ENCODE peak calls at places on chromosomes 5 and 9, in six cellular contexts. One of them, this sample, is unnamed.

GRCh38 chr5:76867827-76868693 is 18.2 kb downstream of the S100Z start:
- DNase-seq in COLO829: peak; percentile 57
- DNase-seq in stimulated activated CD8-positive, alpha-beta memory T cell treated with anti-CD3 and anti-CD28 coated beads, Interleukin-4, amount 100 ng/mL, for 4 hours: no peak
- DNase-seq in amniotic stem cell: peak; percentile 20
- DNase-seq in NCI-H460: peak; percentile 67
- DNase-seq in globus pallidus: peak; percentile 75
- DNase-seq in this sample: peak; percentile 65

GRCh38 chr5:75412111-75412990 is 75.3 kb downstream of the HMGCR start:
- DNase-seq in amniotic stem cell: peak; percentile 55
- DNase-seq in NCI-H460: no peak
- DNase-seq in globus pallidus: no peak
- DNase-seq in stimulated activated CD8-positive, alpha-beta memory T cell treated with anti-CD3 and anti-CD28 coated beads, Interleukin-4, amount 100 ng/mL, for 4 hours: no peak
- DNase-seq in COLO829: no peak
- DNase-seq in this sample: peak; percentile 1

GRCh38 chr9:38443597-38443996 is 19.3 kb upstream of the IGFBPL1 start:
- DNase-seq in NCI-H460: no peak
- DNase-seq in amniotic stem cell: no peak
- DNase-seq in stimulated activated CD8-positive, alpha-beta memory T cell treated with anti-CD3 and anti-CD28 coated beads, Interleukin-4, amount 100 ng/mL, for 4 hours: no peak
- DNase-seq in globus pallidus: no peak
- DNase-seq in COLO829: no peak
- DNase-seq in this sample: no peak

GRCh38 chr5:150070821-150071220 is 15.5 kb downstream of the CSF1R start:
- DNase-seq in globus pallidus: no peak
- DNase-seq in COLO829: no peak
- DNase-seq in NCI-H460: no peak
- DNase-seq in stimulated activated CD8-positive, alpha-beta memory T cell treated with anti-CD3 and anti-CD28 coated beads, Interleukin-4, amount 100 ng/mL, for 4 hours: no peak
- DNase-seq in amniotic stem cell: no peak
- DNase-seq in this sample: no peak

GRCh38 chr5:163399923-163400322 is 37.5 kb upstream of the CCNG1 start:
- DNase-seq in amniotic stem cell: no peak
- DNase-seq in NCI-H460: no peak
- DNase-seq in COLO829: no peak
- DNase-seq in stimulated activated CD8-positive, alpha-beta memory T cell treated with anti-CD3 and anti-CD28 coated beads, Interleukin-4, amount 100 ng/mL, for 4 hours: no peak
- DNase-seq in globus pallidus: no peak
- DNase-seq in this sample: no peak

GRCh38 chr5:11620172-11620571 is 284.1 kb downstream of the CTNND2 start:
- DNase-seq in stimulated activated CD8-positive, alpha-beta memory T cell treated with anti-CD3 and anti-CD28 coated beads, Interleukin-4, amount 100 ng/mL, for 4 hours: no peak
- DNase-seq in amniotic stem cell: no peak
- DNase-seq in globus pallidus: no peak
- DNase-seq in COLO829: no peak
- DNase-seq in NCI-H460: no peak
- DNase-seq in this sample: no peak

GRCh38 chr5:54243483-54244080 is 66.8 kb downstream of the ARL15 start:
- DNase-seq in COLO829: peak; percentile 4
- DNase-seq in stimulated activated CD8-positive, alpha-beta memory T cell treated with anti-CD3 and anti-CD28 coated beads, Interleukin-4, amount 100 ng/mL, for 4 hours: no peak
- DNase-seq in globus pallidus: peak; percentile 30
- DNase-seq in amniotic stem cell: no peak
- DNase-seq in NCI-H460: peak; percentile 30
- DNase-seq in this sample: peak; percentile 34

GRCh38 chr5:23169660-23170416 is 316.7 kb upstream of the CDH12 start:
- DNase-seq in globus pallidus: no peak
- DNase-seq in COLO829: no peak
- DNase-seq in amniotic stem cell: no peak
- DNase-seq in stimulated activated CD8-positive, alpha-beta memory T cell treated with anti-CD3 and anti-CD28 coated beads, Interleukin-4, amount 100 ng/mL, for 4 hours: no peak
- DNase-seq in NCI-H460: no peak
- DNase-seq in this sample: no peak

GRCh38 chr9:115008536-115008935 is 78.1 kb upstream of the TNFSF8 start:
- DNase-seq in NCI-H460: no peak
- DNase-seq in globus pallidus: no peak
- DNase-seq in stimulated activated CD8-positive, alpha-beta memory T cell treated with anti-CD3 and anti-CD28 coated beads, Interleukin-4, amount 100 ng/mL, for 4 hours: no peak
- DNase-seq in amniotic stem cell: peak; percentile 58
- DNase-seq in COLO829: peak; percentile 36
- DNase-seq in this sample: no peak

GRCh38 chr5:134003957-134004625 is 684 bp downstream of the VDAC1 start:
- DNase-seq in stimulated activated CD8-positive, alpha-beta memory T cell treated with anti-CD3 and anti-CD28 coated beads, Interleukin-4, amount 100 ng/mL, for 4 hours: peak; percentile 15
- DNase-seq in COLO829: no peak
- DNase-seq in amniotic stem cell: no peak
- DNase-seq in NCI-H460: no peak
- DNase-seq in globus pallidus: peak; percentile 58
- DNase-seq in this sample: peak; percentile 56

GRCh38 chr9:134607971-134608370 is 33.6 kb upstream of the COL5A1 start:
- DNase-seq in COLO829: no peak
- DNase-seq in amniotic stem cell: no peak
- DNase-seq in globus pallidus: no peak
- DNase-seq in stimulated activated CD8-positive, alpha-beta memory T cell treated with anti-CD3 and anti-CD28 coated beads, Interleukin-4, amount 100 ng/mL, for 4 hours: no peak
- DNase-seq in NCI-H460: no peak
- DNase-seq in this sample: no peak

GRCh38 chr9:129148463-129149204 is 29.4 kb downstream of the IER5L start:
- DNase-seq in stimulated activated CD8-positive, alpha-beta memory T cell treated with anti-CD3 and anti-CD28 coated beads, Interleukin-4, amount 100 ng/mL, for 4 hours: no peak
- DNase-seq in NCI-H460: no peak
- DNase-seq in COLO829: no peak
- DNase-seq in amniotic stem cell: no peak
- DNase-seq in globus pallidus: no peak
- DNase-seq in this sample: no peak

GRCh38 chr9:124803911-124804310 is 27.0 kb downstream of the OLFML2A start:
- DNase-seq in NCI-H460: no peak
- DNase-seq in COLO829: no peak
- DNase-seq in stimulated activated CD8-positive, alpha-beta memory T cell treated with anti-CD3 and anti-CD28 coated beads, Interleukin-4, amount 100 ng/mL, for 4 hours: no peak
- DNase-seq in amniotic stem cell: no peak
- DNase-seq in globus pallidus: no peak
- DNase-seq in this sample: no peak

GRCh38 chr5:82352146-82352791 is 74.1 kb upstream of the RPS23 start:
- DNase-seq in COLO829: no peak
- DNase-seq in globus pallidus: no peak
- DNase-seq in stimulated activated CD8-positive, alpha-beta memory T cell treated with anti-CD3 and anti-CD28 coated beads, Interleukin-4, amount 100 ng/mL, for 4 hours: no peak
- DNase-seq in NCI-H460: no peak
- DNase-seq in amniotic stem cell: no peak
- DNase-seq in this sample: no peak

GRCh38 chr9:134372621-134373267 is 46.5 kb downstream of the RXRA start:
- DNase-seq in COLO829: no peak
- DNase-seq in NCI-H460: no peak
- DNase-seq in globus pallidus: no peak
- DNase-seq in amniotic stem cell: no peak
- DNase-seq in stimulated activated CD8-positive, alpha-beta memory T cell treated with anti-CD3 and anti-CD28 coated beads, Interleukin-4, amount 100 ng/mL, for 4 hours: no peak
- DNase-seq in this sample: no peak

GRCh38 chr9:1253098-1253979 is 203.2 kb downstream of the DMRT2 start:
- DNase-seq in globus pallidus: no peak
- DNase-seq in NCI-H460: no peak
- DNase-seq in COLO829: no peak
- DNase-seq in amniotic stem cell: no peak
- DNase-seq in stimulated activated CD8-positive, alpha-beta memory T cell treated with anti-CD3 and anti-CD28 coated beads, Interleukin-4, amount 100 ng/mL, for 4 hours: no peak
- DNase-seq in this sample: no peak

GRCh38 chr5:107589520-107590193 is 81.1 kb downstream of the EFNA5 start:
- DNase-seq in stimulated activated CD8-positive, alpha-beta memory T cell treated with anti-CD3 and anti-CD28 coated beads, Interleukin-4, amount 100 ng/mL, for 4 hours: no peak
- DNase-seq in globus pallidus: no peak
- DNase-seq in NCI-H460: no peak
- DNase-seq in COLO829: no peak
- DNase-seq in amniotic stem cell: no peak
- DNase-seq in this sample: no peak

GRCh38 chr9:2800385-2801179 is 43.3 kb downstream of the PUM3 start:
- DNase-seq in globus pallidus: no peak
- DNase-seq in stimulated activated CD8-positive, alpha-beta memory T cell treated with anti-CD3 and anti-CD28 coated beads, Interleukin-4, amount 100 ng/mL, for 4 hours: no peak
- DNase-seq in amniotic stem cell: no peak
- DNase-seq in NCI-H460: no peak
- DNase-seq in COLO829: no peak
- DNase-seq in this sample: no peak

GRCh38 chr9:120755827-120756434 is 37.3 kb downstream of the FBXW2 start:
- DNase-seq in NCI-H460: peak; percentile 64
- DNase-seq in COLO829: peak; percentile 63
- DNase-seq in globus pallidus: peak; percentile 42
- DNase-seq in stimulated activated CD8-positive, alpha-beta memory T cell treated with anti-CD3 and anti-CD28 coated beads, Interleukin-4, amount 100 ng/mL, for 4 hours: peak; percentile 17
- DNase-seq in amniotic stem cell: no peak
- DNase-seq in this sample: peak; percentile 73

GRCh38 chr9:125904155-125904841 is 157.1 kb downstream of the PBX3 start:
- DNase-seq in COLO829: no peak
- DNase-seq in amniotic stem cell: no peak
- DNase-seq in globus pallidus: no peak
- DNase-seq in stimulated activated CD8-positive, alpha-beta memory T cell treated with anti-CD3 and anti-CD28 coated beads, Interleukin-4, amount 100 ng/mL, for 4 hours: no peak
- DNase-seq in NCI-H460: no peak
- DNase-seq in this sample: peak; percentile 16